ENCODE peak calls at places on chromosomes 13 and 19, in four cellular contexts. W is activated CD4-positive, alpha-beta T cell treated with anti-CD3 and anti-CD28 coated beads for 24 hours; U is CD4-positive, alpha-beta T cell; L is OCI-LY7. S is an unnamed sample.

GRCh38 chr19:1524206-1524971 is 512 bp downstream of the PLK5 start:
- DNase-seq in L (no peak), U (no peak), W (no peak), S (no peak)

GRCh38 chr19:13908674-13909073 is 2.7 kb downstream of the CC2D1A start:
- DNase-seq in U (no peak), L (no peak), W (no peak), S (no peak)

GRCh38 chr13:20404488-20405222 is 121.0 kb downstream of the CRYL1 start:
- DNase-seq in U (no peak), L (no peak), W (no peak), S (no peak)

GRCh38 chr19:3275068-3275582 is 50.7 kb downstream of the CELF5 start:
- DNase-seq in W (no peak), U (no peak), L (peak; percentile 80), S (peak; percentile 30)

GRCh38 chr19:38932425-38933179 is 1.9 kb downstream of the MRPS12 start:
- DNase-seq in U (no peak), W (peak; percentile 42), L (peak; percentile 70), S (no peak)

GRCh38 chr13:80755925-80756324 is 415.0 kb upstream of the SPRY2 start:
- DNase-seq in U (no peak), W (no peak), L (no peak), S (no peak)

GRCh38 chr19:35142531-35143230 is 374 bp upstream of the FXYD7 start:
- DNase-seq in U (peak; percentile 75), W (peak; percentile 45), L (peak; percentile 77), S (peak; percentile 34)

GRCh38 chr13:42656136-42656535 is 82.2 kb downstream of the TNFSF11 start:
- DNase-seq in L (no peak), U (no peak), W (no peak), S (no peak)

GRCh38 chr13:41054212-41054877 is 7.0 kb upstream of the WBP4 start:
- DNase-seq in L (peak; percentile 84), W (peak; percentile 26), U (peak; percentile 17), S (no peak)

GRCh38 chr13:110486061-110486780 is 75.3 kb downstream of the RAB20 start:
- DNase-seq in L (no peak), W (no peak), U (no peak), S (no peak)

GRCh38 chr19:18422530-18423191 is 3.5 kb downstream of the SSBP4 start:
- DNase-seq in L (peak; percentile 61), U (no peak), W (no peak), S (no peak)

GRCh38 chr13:33450956-33451709 is 165.6 kb upstream of the STARD13 start:
- DNase-seq in U (no peak), W (no peak), L (no peak), S (no peak)

GRCh38 chr13:37755349-37755748 is 114.2 kb downstream of the TRPC4 start:
- DNase-seq in W (no peak), U (no peak), L (no peak), S (no peak)

GRCh38 chr19:18800636-18801035 is 9.5 kb upstream of the COMP start:
- DNase-seq in U (no peak), W (no peak), L (no peak), S (no peak)

GRCh38 chr19:52665529-52665928 is 27.4 kb upstream of the ZNF83 start:
- DNase-seq in L (no peak), U (no peak), W (no peak), S (no peak)

GRCh38 chr19:17127671-17128070 is 52.1 kb downstream of the MYO9B start:
- DNase-seq in L (no peak), W (no peak), U (no peak), S (no peak)

GRCh38 chr13:31950121-31950810 is 81.3 kb upstream of the FRY start:
- DNase-seq in L (no peak), W (no peak), U (no peak), S (no peak)

GRCh38 chr13:74920361-74920760 is 561.6 kb downstream of the TBC1D4 start:
- DNase-seq in L (no peak), U (no peak), W (no peak), S (no peak)

GRCh38 chr19:46618670-46619231 is 6.1 kb downstream of the PTGIR start:
- DNase-seq in U (no peak), L (peak; percentile 34), W (no peak), S (no peak)

S was measured in activated naive CD8-positive, alpha-beta T cell treated with anti-CD3 and anti-CD28 coated beads, Interleukin-2, amount 50 U/mL, for 16 hours.